ENCODE peak calls at places on chromosomes 5 and 9, in six cellular contexts. T is GM23338, O is stomach, C is sigmoid colon, N is K562, D is GM12878. H is an unnamed sample. For H3K27me3, the result is how much of the 10 kb centered on the place peaks cover.

GRCh38 chr5:84569307-84569706 is 184.6 kb upstream of the EDIL3 start:
- DNase-seq in T (no peak), N (no peak), O (no peak), D (no peak), C (no peak), H (no peak)

GRCh38 chr9:131737426-131737825 is 2.5 kb downstream of the RAPGEF1 start:
- DNase-seq in N (no peak), T (no peak), D (no peak), C (no peak), O (no peak), H (no peak)

GRCh38 chr5:165201364-165202143 is 1696.1 kb downstream of the MAT2B start:
- DNase-seq in T (no peak), O (no peak), D (no peak), C (no peak), N (no peak), H (no peak)

GRCh38 chr9:17531642-17532254 is 47.1 kb upstream of the SH3GL2 start:
- DNase-seq in C (no peak), D (no peak), O (peak), N (peak), T (peak), H (peak)

GRCh38 chr5:170145462-170145861 is 39.8 kb downstream of the FOXI1 start:
- DNase-seq in N (peak), O (no peak), T (no peak), D (no peak), C (no peak), H (no peak)

GRCh38 chr5:143865421-143865820 is 53.5 kb downstream of the HMHB1 start:
- DNase-seq in O (no peak), C (no peak), T (no peak), D (no peak), N (no peak), H (no peak)

GRCh38 chr5:53481887-53482716 is 1.7 kb downstream of the FST start:
- DNase-seq in O (peak), T (peak), D (no peak), N (peak), C (peak), H (peak)

GRCh38 chr5:179265529-179266290 is 79.6 kb downstream of the ADAMTS2 start:
- DNase-seq in C (peak), N (no peak), D (no peak), T (peak), O (peak), H (peak)

GRCh38 chr5:170791325-170791954 is 7.9 kb downstream of the GABRP start:
- DNase-seq in O (peak), D (no peak), N (peak), C (no peak), T (peak), H (peak)

GRCh38 chr9:132849168-132849831 is 28.8 kb downstream of the AK8 start:
- DNase-seq in D (no peak), N (no peak), O (peak), C (peak), T (no peak), H (peak)

GRCh38 chr9:126609191-126609590 is 4.5 kb upstream of the LMX1B start:
- DNase-seq in D (no peak), C (peak), N (no peak), O (no peak), T (no peak), H (no peak)

GRCh38 chr9:126608551-126608950 is 5.2 kb upstream of the LMX1B start:
- DNase-seq in D (no peak), N (no peak), C (peak), T (no peak), O (no peak), H (no peak)

GRCh38 chr9:126611592-126612328 is 2.0 kb upstream of the LMX1B start:
- DNase-seq in T (peak), O (peak), N (peak), D (no peak), C (peak), H (peak)

GRCh38 chr9:126611188-126611587 is 2.5 kb upstream of the LMX1B start:
- DNase-seq in T (no peak), C (peak), N (no peak), D (no peak), O (no peak), H (no peak)

DNA sequence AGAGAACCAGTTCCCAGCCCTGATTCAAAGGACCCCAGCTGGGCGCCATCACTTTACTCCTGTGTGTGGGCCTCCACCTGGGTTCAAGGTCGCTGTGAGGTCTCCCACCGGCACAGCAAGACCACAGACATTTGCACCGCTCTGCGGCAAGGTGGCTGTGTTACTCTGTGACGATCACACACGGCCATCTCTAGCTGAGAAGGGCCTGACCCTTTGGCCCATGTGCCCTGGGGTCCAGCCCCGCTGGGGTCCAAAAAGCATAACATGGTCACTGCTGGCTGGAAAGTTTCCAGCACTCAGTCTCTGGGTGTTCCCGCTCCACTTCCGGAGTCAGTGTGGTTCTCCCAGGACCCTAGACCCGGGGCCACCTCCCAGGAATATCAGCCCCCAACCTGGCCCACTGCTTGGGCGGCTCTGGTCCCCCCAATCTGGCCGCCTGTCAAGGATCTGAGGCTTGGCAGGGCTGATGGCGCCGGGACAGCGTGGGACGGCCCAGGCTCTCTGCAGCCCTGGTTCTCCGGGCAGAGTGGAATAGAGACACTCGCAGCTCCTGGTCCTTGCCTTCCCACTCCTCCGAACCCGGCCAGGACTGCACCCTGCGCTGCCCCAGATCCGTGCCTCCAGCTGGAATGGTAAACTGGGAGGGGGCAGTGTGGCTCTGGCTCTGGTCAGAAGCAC is 3.9 kb upstream of the LMX1B start:
- DNase-seq in T (no peak), D (no peak), C (no peak), O (no peak), N (no peak), H (no peak)
- H3K27me3 ChIP-seq in T (half or more), D (under half), C (half or more), O (half or more), N (under half), H (half or more)

GRCh38 chr5:55303238-55303690 is 4.2 kb downstream of the DHX29 start:
- DNase-seq in C (no peak), T (no peak), D (no peak), O (no peak), N (no peak), H (no peak)
- H3K27ac ChIP-seq in C (peak), T (no peak), D (peak), O (peak), N (no peak), H (no peak)

GRCh38 chr9:744790-745456 is 96.6 kb upstream of the DMRT1 start:
- DNase-seq in N (no peak), T (no peak), O (peak), C (peak), D (no peak), H (peak)
- TF ChIP-seq POLR2AphosphoS5 in N (no peak), T (no peak), O (peak), C (peak), D (no peak), H (peak)

GRCh38 chr5:98529321-98529720 is 244.1 kb upstream of the RGMB start:
- DNase-seq in T (peak), N (no peak), O (no peak), D (no peak), C (no peak), H (no peak)
- H3K27me3 ChIP-seq in T (under half), N (under half), O (under half), D (under half), C (under half), H (under half)

GRCh38 chr9:13942695-13943094 is 371.2 kb downstream of the NFIB start:
- DNase-seq in T (no peak), O (no peak), N (peak), C (peak), D (no peak), H (no peak)
- H3K27ac ChIP-seq in T (no peak), O (no peak), N (no peak), C (no peak), D (no peak), H (no peak)

DNA sequence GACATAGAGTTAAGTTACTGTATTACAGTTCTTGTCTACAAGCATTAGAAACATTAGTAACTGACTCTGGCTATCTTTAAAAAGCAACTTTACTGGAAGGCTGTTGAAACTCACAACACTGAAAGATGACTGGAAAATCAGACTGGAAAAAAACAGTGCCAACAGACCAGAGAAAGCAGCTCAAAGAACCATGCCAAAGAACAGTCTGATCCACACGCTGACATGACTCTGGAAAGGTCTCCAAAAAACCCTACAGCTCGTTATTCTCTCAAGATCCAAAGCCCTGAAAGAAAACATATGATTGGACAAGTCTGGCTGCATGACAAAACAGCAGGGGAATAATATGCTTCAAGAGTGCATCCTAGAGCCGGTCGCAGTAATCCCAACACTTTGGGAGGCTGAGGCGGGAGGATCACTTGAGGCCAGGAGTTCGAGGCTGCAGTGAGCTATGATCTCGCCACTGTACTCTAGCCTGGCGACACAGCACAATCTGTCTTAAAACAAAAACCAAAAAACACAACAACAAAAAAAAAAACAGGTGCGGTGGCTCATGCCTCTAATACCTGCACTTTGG is 5.6 kb downstream of the GOLPH3 start:
- DNase-seq in N (no peak), C (peak), D (no peak), T (no peak), O (no peak), H (no peak)
- TF ChIP-seq POLR2AphosphoS5 in N (no peak), C (peak), D (no peak), T (no peak), O (no peak), H (peak)

GRCh38 chr5:36839479-36839878 is 37.1 kb upstream of the NIPBL start:
- DNase-seq in N (no peak), O (no peak), T (no peak), D (no peak), C (no peak), H (no peak)
- H3K27me3 ChIP-seq in N (under half), O (under half), T (under half), D (under half), C (under half), H (under half)